ENCODE peak calls at places on chromosomes 16 and 17, in six cellular contexts. E is H1, Y is HepG2, T is K562, G is SK-N-SH, V is GM12878. M is an unnamed sample.

GRCh38 chr17:39705786-39706348 is 6.0 kb downstream of the ERBB2 start:
- DNase-seq in V (no peak), G (no peak), E (no peak), T (no peak), Y (no peak), M (no peak)

GRCh38 chr17:68512967-68513474 is 791 bp downstream of the PRKAR1A start:
- DNase-seq in T (no peak), Y (no peak), E (no peak), V (no peak), G (peak), M (no peak)

GRCh38 chr17:50188521-50189395 is 12.7 kb downstream of the COL1A1 start:
- DNase-seq in E (no peak), G (no peak), T (no peak), V (no peak), Y (no peak), M (no peak)

GRCh38 chr16:57824880-57825279 is 22.6 kb upstream of the KIFC3 start:
- DNase-seq in V (no peak), T (no peak), Y (peak), E (no peak), G (no peak), M (no peak)

GRCh38 chr16:57462978-57463362 is 491 bp downstream of the POLR2C start:
- DNase-seq in G (peak), Y (no peak), T (no peak), E (no peak), V (no peak), M (no peak)

GRCh38 chr16:79278506-79278905 is 322.0 kb downstream of the MAF start:
- DNase-seq in G (no peak), E (no peak), V (no peak), T (no peak), Y (no peak), M (no peak)

GRCh38 chr16:7025616-7026190 is 306.9 kb upstream of the RBFOX1 start:
- DNase-seq in E (peak), V (no peak), T (peak), G (peak), Y (peak), M (no peak)

GRCh38 chr16:31400191-31400590 is 7.1 kb downstream of the ITGAD start:
- DNase-seq in Y (no peak), E (no peak), G (no peak), V (no peak), T (no peak), M (peak)

GRCh38 chr16:88737298-88738166 is 31.2 kb downstream of the CTU2 start:
- DNase-seq in T (peak), Y (peak), V (peak), E (peak), G (peak), M (peak)

GRCh38 chr17:54771409-54771808 is 129.2 kb upstream of the TOM1L1 start:
- DNase-seq in G (no peak), Y (no peak), V (no peak), T (no peak), E (no peak), M (no peak)

GRCh38 chr16:64711026-64711425 is 410.8 kb downstream of the CDH11 start:
- DNase-seq in V (no peak), T (no peak), E (no peak), G (no peak), Y (no peak), M (no peak)

GRCh38 chr16:85228970-85229430 is 116.7 kb upstream of the CIBAR2 start:
- DNase-seq in Y (no peak), G (no peak), V (no peak), E (no peak), T (no peak), M (no peak)

GRCh38 chr16:80526418-80527061 is 14.3 kb upstream of the DYNLRB2 start:
- DNase-seq in Y (peak), V (no peak), T (peak), G (peak), E (no peak), M (peak)

GRCh38 chr16:11129378-11129781 is 126.6 kb downstream of the SOCS1 start:
- DNase-seq in V (no peak), E (no peak), Y (no peak), G (peak), T (no peak), M (no peak)

GRCh38 chr17:33109331-33110072 is 117.9 kb downstream of the SPACA3 start:
- DNase-seq in E (no peak), V (no peak), Y (no peak), G (no peak), T (no peak), M (no peak)

GRCh38 chr16:90077240-90077756 is at the start of gene PRDM7:
- DNase-seq in Y (peak), T (peak), G (peak), E (peak), V (peak), M (peak)

GRCh38 chr16:90083139-90083538 is 6.0 kb upstream of the PRDM7 start:
- DNase-seq in E (no peak), V (no peak), Y (no peak), T (no peak), G (no peak), M (no peak)

GRCh38 chr16:90078594-90078895 is 1.4 kb upstream of the PRDM7 start:
- DNase-seq in Y (no peak), E (no peak), G (no peak), T (no peak), V (no peak), M (peak)

GRCh38 chr16:90081606-90081970 is 4.5 kb upstream of the PRDM7 start:
- DNase-seq in G (no peak), T (no peak), E (no peak), V (no peak), Y (no peak), M (no peak)

DNA sequence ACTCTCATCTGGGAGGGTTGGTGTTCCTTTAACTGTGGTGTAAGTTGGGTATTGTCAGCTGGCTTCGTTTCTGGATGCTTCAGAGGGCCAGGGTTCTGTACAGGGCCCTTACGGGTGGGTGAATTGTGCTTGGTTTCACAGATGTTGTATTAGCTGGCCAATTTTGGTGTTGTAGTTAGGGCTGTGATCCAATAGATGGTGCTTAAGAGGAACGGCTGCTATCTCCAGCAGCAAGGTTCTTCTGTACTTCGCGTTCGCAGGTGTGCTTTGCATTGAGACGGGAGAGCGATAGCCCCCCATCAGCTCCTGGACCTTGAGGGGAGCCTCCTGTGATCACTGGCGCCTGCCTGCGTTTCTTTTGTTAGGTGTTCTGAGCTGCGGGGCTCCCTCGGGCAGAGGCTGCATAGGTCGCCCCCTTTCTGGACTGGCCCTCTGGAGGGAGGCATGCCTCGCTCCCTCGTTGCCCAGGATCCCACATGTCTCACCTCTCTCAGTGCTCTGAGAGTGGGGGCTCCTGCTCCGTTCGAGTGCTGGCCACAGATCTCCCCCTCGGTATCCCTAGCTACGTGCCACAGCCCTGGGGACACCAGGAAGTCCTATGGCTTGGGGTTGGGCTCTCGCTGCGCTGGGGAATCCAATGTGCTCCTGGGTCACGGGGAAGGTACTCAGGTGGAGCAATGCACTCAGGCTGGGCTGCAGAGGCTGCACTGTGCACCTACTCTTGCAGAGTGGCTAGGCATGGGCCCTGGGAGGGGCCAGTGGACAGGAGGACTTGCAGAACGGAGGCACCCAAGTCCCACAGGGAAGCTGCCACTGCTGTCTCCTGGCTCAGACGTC is 844 bp upstream of the PRDM7 start:
- DNase-seq in T (peak), G (peak), E (peak), V (no peak), Y (no peak), M (no peak)
- TF ChIP-seq CTCF in T (peak), G (no peak), E (no peak), V (no peak), Y (peak), M (no peak)

GRCh38 chr17:81194225-81194760 is 28.3 kb upstream of the AATK start:
- DNase-seq in V (no peak), T (no peak), Y (no peak), G (no peak), E (no peak), M (no peak)

GRCh38 chr17:81192386-81193050 is 26.5 kb upstream of the AATK start:
- DNase-seq in T (no peak), V (no peak), G (no peak), Y (no peak), E (no peak), M (no peak)

GRCh38 chr17:81194941-81195901 is 27.5 kb downstream of the CEP131 start:
- DNase-seq in V (no peak), T (no peak), G (no peak), E (no peak), Y (no peak), M (no peak)

GRCh38 chr17:81193051-81193410 is 27.0 kb upstream of the AATK start:
- DNase-seq in Y (no peak), T (no peak), V (no peak), G (no peak), E (no peak), M (no peak)

DNA sequence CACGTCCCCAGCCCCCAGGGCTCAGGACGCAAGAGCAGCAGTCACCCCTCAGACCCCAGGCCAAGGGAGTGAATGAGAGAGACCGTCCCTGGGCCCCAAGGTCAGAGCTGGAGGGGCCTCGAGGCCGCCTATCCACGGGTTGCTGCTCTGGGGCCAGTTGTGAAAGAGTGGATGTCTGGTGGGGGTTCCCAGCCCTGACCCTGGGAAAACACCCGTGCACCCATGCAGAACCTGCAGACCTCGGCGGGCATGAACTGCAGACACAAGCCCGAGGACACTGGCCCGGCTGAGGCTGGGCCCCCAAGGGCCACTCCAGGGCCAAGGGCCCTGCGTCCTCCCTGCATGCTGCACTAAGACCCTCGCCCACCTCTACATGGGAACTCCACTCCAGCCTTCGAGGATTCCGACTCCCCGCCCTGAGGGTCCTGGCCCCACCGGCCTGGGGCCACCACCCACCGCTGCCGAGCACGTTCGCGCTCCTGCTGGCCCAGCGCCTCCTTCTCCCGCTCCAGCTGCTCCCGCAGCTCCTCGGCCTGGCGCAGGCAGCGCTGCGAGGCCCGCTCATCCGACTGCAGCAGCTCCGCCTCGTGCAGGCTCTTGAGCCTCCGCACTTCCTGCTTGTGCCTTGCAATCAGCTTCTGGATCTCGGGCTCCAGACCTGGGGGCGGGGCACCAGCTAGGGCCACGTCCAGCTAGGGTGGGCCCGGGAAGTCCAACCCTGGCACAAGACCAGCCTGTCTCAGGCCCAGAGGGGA is 27.6 kb upstream of the AATK start:
- DNase-seq in T (peak), Y (no peak), V (no peak), E (no peak), G (no peak), M (no peak)
- TF ChIP-seq GABPA in T (peak), Y (no peak), V (no peak), E (no peak), G (no peak), M (no peak)

DNA sequence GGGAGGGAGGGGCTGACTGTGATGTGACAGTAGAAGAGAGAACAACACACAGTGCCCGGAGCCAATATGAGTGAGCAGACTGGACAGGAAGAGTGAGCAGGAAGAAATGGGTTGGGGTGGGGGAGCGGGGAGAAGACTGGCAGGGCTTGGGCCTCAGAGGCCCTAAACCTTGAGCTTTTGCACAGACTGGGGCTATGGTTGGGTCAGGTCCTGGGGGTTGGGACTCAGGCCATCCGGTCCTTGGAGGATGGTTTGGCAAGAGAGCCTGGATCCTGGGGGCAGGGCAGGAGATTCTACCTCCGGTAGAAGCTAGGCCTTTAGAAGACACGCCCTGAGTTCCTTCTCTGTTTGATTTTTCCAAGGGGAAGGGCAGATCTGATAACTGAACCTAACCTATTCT is 1.1 kb downstream of the CAMTA2 start:
- DNase-seq in G (no peak), Y (no peak), T (no peak), E (no peak), V (no peak), M (no peak)
- TF ChIP-seq POLR2AphosphoS5 in G (no peak), Y (no peak), T (no peak), E (no peak), V (no peak), M (no peak)

GRCh38 chr16:23303685-23304084 is 1.6 kb downstream of the SCNN1B start:
- DNase-seq in V (no peak), Y (no peak), G (no peak), T (no peak), E (no peak), M (no peak)

GRCh38 chr16:23298290-23298689 is 3.8 kb upstream of the SCNN1B start:
- DNase-seq in V (no peak), G (no peak), E (no peak), Y (no peak), T (no peak), M (no peak)

GRCh38 chr16:23301251-23302044 is 654 bp upstream of the SCNN1B start:
- DNase-seq in Y (no peak), G (no peak), E (peak), T (no peak), V (no peak), M (no peak)

GRCh38 chr16:23304620-23305019 is 2.5 kb downstream of the SCNN1B start:
- DNase-seq in E (no peak), G (no peak), V (no peak), Y (no peak), T (no peak), M (no peak)

DNA sequence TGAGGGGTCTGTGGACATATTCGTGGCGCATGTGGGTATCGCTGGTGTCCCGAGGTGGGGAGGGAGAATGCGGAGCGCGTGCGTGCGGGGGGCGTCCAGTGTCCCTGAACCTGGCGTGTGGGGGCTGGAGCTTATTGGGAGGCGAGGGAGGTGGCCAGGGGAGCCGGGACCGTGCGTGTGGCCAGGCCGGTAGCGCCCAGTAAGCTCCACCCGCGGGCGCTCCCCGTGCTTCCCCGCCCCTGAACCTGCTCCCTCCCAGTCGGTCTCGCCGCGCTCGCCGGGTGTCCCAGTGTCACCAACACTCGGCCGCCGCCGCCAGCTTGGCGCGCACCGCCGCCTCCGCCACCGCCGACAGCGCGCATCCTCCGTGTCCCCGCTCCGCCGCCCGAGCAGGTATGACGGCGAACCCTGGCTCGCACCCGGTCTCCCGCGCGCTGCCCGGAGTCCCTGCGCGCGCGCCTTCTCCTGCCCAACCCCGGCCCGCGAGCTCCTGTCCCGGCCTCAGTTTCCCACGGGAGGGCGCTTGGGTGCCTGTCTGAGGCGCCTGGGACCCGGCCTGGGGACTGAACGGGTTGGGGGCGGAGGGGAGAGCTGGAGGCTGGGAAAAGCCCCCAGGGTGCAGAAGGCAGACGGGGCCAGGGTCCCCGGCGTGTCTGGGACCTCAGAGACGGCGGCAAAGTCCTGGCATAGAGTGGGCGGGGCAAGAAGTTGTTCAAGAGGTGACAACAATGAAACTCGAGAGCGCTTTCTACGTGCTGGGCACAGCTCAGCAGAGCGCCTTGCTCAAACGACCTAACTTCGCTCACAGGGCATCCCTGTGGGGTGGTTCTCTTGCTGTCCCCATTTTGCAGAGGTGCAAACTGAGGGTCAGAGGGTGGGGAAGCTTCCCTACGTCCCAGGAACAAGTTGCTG is at the start of gene SCNN1B:
- DNase-seq in T (no peak), E (peak), Y (no peak), G (peak), V (no peak), M (no peak)
- TF ChIP-seq CTCF in T (no peak), E (no peak), Y (no peak), G (no peak), V (no peak), M (no peak)

GRCh38 chr16:73288435-73288834 is 240.5 kb upstream of the ZFHX3 start:
- DNase-seq in V (no peak), T (no peak), Y (no peak), E (no peak), G (no peak), M (no peak)

GRCh38 chr16:73285336-73285735 is 237.4 kb upstream of the ZFHX3 start:
- DNase-seq in V (no peak), G (no peak), E (no peak), Y (no peak), T (no peak), M (no peak)

GRCh38 chr16:73286643-73287267 is 238.8 kb upstream of the ZFHX3 start:
- DNase-seq in E (no peak), Y (no peak), V (no peak), G (no peak), T (no peak), M (no peak)

GRCh38 chr16:73290258-73290657 is 242.3 kb upstream of the ZFHX3 start:
- DNase-seq in G (no peak), Y (no peak), V (no peak), T (no peak), E (no peak), M (no peak)

GRCh38 chr16:73289232-73289631 is 241.3 kb upstream of the ZFHX3 start:
- DNase-seq in G (no peak), T (no peak), E (no peak), V (peak), Y (no peak), M (no peak)
- TF ChIP-seq GABPA in G (no peak), T (no peak), E (no peak), V (peak), Y (no peak), M (no peak)

DNA sequence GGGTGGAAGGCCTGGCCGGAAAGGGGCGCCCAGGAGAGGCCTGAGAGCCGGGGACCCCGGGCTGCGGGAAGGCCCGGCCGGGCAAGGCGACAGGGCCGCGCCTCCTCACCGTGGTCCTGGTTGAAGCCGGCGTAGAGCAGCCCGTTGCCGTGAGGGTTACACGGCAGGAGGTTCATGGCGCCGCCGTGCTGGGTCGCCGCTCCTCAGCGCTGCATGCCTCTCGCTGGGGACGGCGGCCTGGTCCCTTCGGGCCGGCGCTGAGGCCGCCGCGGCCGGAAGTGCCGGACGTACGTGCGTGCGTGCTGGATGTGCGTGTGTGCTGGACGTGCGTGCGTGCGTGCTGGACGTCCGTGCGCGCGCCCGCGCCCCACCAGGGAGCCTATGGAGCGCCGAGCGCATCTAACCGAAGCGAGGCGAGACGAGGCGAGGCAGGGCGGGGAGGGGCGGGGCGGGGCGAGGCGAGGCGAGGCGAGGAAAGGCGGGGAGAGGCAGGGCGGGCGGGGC is at the start of gene WDR45B:
- DNase-seq in G (peak), Y (peak), E (peak), T (peak), V (peak), M (peak)
- TF ChIP-seq POLR2AphosphoS5 in G (peak), Y (peak), E (peak), T (peak), V (peak), M (peak)

GRCh38 chr16:12452549-12452948 is 351.1 kb downstream of the CPPED1 start:
- DNase-seq in Y (no peak), V (no peak), G (no peak), E (no peak), T (no peak), M (no peak)

GRCh38 chr16:12450381-12450780 is 353.3 kb downstream of the CPPED1 start:
- DNase-seq in Y (no peak), E (no peak), V (no peak), G (no peak), T (no peak), M (no peak)

GRCh38 chr16:12449374-12449773 is 354.3 kb downstream of the CPPED1 start:
- DNase-seq in V (no peak), Y (no peak), E (no peak), G (no peak), T (no peak), M (no peak)

GRCh38 chr16:12453832-12454231 is 349.9 kb downstream of the CPPED1 start:
- DNase-seq in V (no peak), T (no peak), E (no peak), Y (no peak), G (no peak), M (no peak)

GRCh38 chr16:12449795-12450194 is 353.9 kb downstream of the CPPED1 start:
- DNase-seq in Y (no peak), E (no peak), V (no peak), T (no peak), G (no peak), M (no peak)
- TF ChIP-seq CTCF in Y (no peak), E (no peak), V (no peak), T (no peak), G (no peak), M (no peak)

M was measured in HL-60.